ENCODE peak calls at places on chromosomes 11 and 22, in ten cellular contexts. J, W, Z, A, G, K, P, X, N and E are unnamed samples.

GRCh38 chr11:65180877-65181568 is 705 bp upstream of the CAPN1 start:
- DNase-seq in J (peak; percentile 92), W (peak; percentile 90), Z (peak; percentile 72), A (peak; percentile 85), G (peak; percentile 60), K (peak; percentile 73), P (peak; percentile 66), X (peak; percentile 76), N (peak; percentile 95), E (no peak)

GRCh38 chr11:6646631-6647281 is 8.9 kb downstream of the DCHS1 start:
- DNase-seq in J (no peak), W (no peak), Z (peak; percentile 54), A (no peak), G (peak; percentile 60), K (no peak), P (peak; percentile 58), X (no peak), N (no peak), E (no peak)

GRCh38 chr11:88246680-88247079 is 71.4 kb upstream of the RAB38 start:
- DNase-seq in J (no peak), W (no peak), Z (peak; percentile 92), A (no peak), G (no peak), K (no peak), P (no peak), X (no peak), N (no peak), E (peak; percentile 76)

GRCh38 chr11:17649696-17650600 is 69.4 kb upstream of the MYOD1 start:
- DNase-seq in J (peak; percentile 61), W (no peak), Z (no peak), A (no peak), G (no peak), K (no peak), P (no peak), X (no peak), N (no peak), E (no peak)

GRCh38 chr11:44774131-44774530 is 47.4 kb downstream of the TSPAN18 start:
- DNase-seq in J (peak; percentile 89), W (peak; percentile 33), Z (no peak), A (no peak), G (peak; percentile 85), K (no peak), P (no peak), X (no peak), N (no peak), E (no peak)

GRCh38 chr22:43964314-43964857 is 9.1 kb downstream of the SAMM50 start:
- DNase-seq in J (no peak), W (no peak), Z (no peak), A (no peak), G (no peak), K (no peak), P (no peak), X (no peak), N (no peak), E (no peak)

GRCh38 chr11:96091476-96091875 is 167.6 kb upstream of the MTMR2 start:
- DNase-seq in J (no peak), W (no peak), Z (no peak), A (no peak), G (no peak), K (no peak), P (no peak), X (no peak), N (no peak), E (no peak)

GRCh38 chr22:29334696-29335344 is 19.3 kb upstream of the RASL10A start:
- DNase-seq in J (no peak), W (no peak), Z (no peak), A (peak; percentile 59), G (no peak), K (no peak), P (no peak), X (no peak), N (no peak), E (no peak)

GRCh38 chr11:94184861-94185260 is 56.2 kb downstream of the PANX1 start:
- DNase-seq in J (no peak), W (no peak), Z (no peak), A (no peak), G (no peak), K (no peak), P (no peak), X (no peak), N (no peak), E (no peak)

GRCh38 chr11:94186342-94187203 is 57.9 kb downstream of the PANX1 start:
- DNase-seq in J (no peak), W (no peak), Z (no peak), A (no peak), G (no peak), K (no peak), P (no peak), X (no peak), N (no peak), E (no peak)

GRCh38 chr11:94184362-94184761 is 55.7 kb downstream of the PANX1 start:
- DNase-seq in J (no peak), W (no peak), Z (no peak), A (no peak), G (no peak), K (no peak), P (no peak), X (no peak), N (no peak), E (no peak)

GRCh38 chr11:94183886-94184264 is 55.2 kb downstream of the PANX1 start:
- DNase-seq in J (no peak), W (peak; percentile 63), Z (peak; percentile 76), A (no peak), G (peak; percentile 64), K (peak; percentile 82), P (no peak), X (peak; percentile 30), N (peak; percentile 73), E (no peak)

GRCh38 chr11:94185387-94186084 is 56.9 kb downstream of the PANX1 start:
- DNase-seq in J (no peak), W (no peak), Z (peak; percentile 42), A (no peak), G (no peak), K (no peak), P (no peak), X (no peak), N (no peak), E (peak; percentile 63)
- H3K4me3 ChIP-seq in J (no peak overlapping the region), W (no peak overlapping the region), Z (no peak overlapping the region), A (no peak overlapping the region), G (no peak overlapping the region), K (no peak overlapping the region), P (no peak overlapping the region), X (no peak overlapping the region), N (no peak overlapping the region), E (no peak overlapping the region)

DNA sequence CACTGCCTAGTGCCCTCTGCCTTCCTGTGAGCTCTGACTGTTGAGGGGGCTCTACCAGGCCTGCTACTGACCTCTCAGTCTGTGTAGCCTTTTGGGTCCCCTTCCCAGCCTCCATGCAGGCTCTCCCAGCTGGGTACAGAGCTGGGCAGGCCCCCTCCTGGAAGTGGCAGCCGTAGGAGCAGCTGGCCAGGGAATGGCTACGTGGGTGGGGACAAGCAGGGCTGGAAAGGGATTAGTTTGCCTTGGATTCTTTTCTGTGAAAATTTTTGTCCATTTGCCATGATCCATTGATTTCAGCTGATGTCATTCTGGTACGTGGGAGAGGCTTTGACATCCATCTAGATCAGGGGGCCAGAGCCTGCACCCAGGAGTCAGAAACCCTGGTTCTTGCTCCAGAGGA is 23.9 kb upstream of the NECTIN1 start:
- DNase-seq in J (no peak), W (no peak), Z (no peak), A (no peak), G (no peak), K (no peak), P (no peak), X (no peak), N (no peak), E (no peak)
- H3K4me3 ChIP-seq in J (no peak overlapping the region), W (no peak overlapping the region), Z (no peak overlapping the region), A (no peak overlapping the region), G (no peak overlapping the region), K (no peak overlapping the region), P (no peak overlapping the region), X (no peak overlapping the region), N (no peak overlapping the region), E (no peak overlapping the region)

DNA sequence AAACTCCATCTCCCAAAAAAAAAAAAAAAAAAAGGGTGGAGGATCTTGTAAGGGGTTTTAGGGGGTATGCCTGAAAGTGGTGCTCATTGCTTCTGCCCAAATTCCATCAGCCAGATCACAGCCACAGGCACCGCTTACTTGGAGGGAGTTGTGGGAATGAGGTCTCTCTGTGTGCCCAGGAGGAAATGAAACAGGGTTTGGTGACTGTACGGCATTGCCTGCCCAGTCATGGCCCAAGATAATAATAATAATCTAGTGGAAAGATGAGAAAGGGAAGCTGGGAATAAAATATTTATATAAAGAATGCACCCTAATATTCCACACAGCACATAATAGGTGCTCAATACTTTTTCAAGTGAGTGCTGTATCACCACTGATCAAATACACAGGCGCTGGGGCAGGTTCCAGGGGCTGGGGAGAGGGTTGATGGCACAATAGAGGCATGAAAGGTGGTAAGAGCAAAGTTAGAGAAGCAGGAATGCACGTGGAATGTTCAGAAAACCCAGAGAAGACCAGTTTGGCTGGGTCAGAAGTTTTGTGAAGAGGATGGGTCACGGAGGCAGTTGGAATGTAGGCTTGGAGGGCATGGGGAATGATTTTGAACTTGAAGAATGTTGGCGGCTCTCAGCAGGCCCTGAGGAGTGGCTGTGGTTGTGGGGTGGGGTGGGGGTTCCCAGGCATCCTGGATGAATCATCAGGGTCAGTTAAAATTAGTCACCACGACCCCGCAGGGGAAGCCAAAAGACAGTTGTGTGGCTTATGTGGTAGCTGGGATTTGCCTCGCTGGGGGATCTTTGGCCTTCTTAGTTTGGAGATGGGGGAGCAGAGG is 12.5 kb upstream of the MB start:
- DNase-seq in J (peak; percentile 93), W (peak; percentile 37), Z (peak; percentile 98), A (peak; percentile 86), G (no peak), K (peak; percentile 38), P (peak; percentile 62), X (peak; percentile 84), N (no peak), E (peak; percentile 93)
- H3K4me3 ChIP-seq in J (no peak overlapping the region), W (no peak overlapping the region), Z (no peak overlapping the region), A (no peak overlapping the region), G (no peak overlapping the region), K (no peak overlapping the region), P (no peak overlapping the region), X (no peak overlapping the region), N (no peak overlapping the region), E (no peak overlapping the region)

GRCh38 chr11:26073646-26074045 is 258.3 kb upstream of the ANO3 start:
- DNase-seq in J (no peak), W (no peak), Z (no peak), A (no peak), G (no peak), K (no peak), P (no peak), X (no peak), N (no peak), E (no peak)

GRCh38 chr11:26078217-26078821 is 253.6 kb upstream of the ANO3 start:
- DNase-seq in J (no peak), W (no peak), Z (no peak), A (no peak), G (no peak), K (no peak), P (no peak), X (no peak), N (no peak), E (no peak)

GRCh38 chr11:26076591-26076990 is 255.3 kb upstream of the ANO3 start:
- DNase-seq in J (no peak), W (no peak), Z (no peak), A (no peak), G (no peak), K (no peak), P (no peak), X (no peak), N (no peak), E (no peak)

GRCh38 chr11:26070981-26071380 is 260.9 kb upstream of the ANO3 start:
- DNase-seq in J (no peak), W (no peak), Z (no peak), A (no peak), G (no peak), K (no peak), P (no peak), X (no peak), N (no peak), E (no peak)

GRCh38 chr11:26072612-26073011 is 259.3 kb upstream of the ANO3 start:
- DNase-seq in J (no peak), W (no peak), Z (no peak), A (no peak), G (no peak), K (no peak), P (no peak), X (no peak), N (no peak), E (no peak)
- H3K4me3 ChIP-seq in J (no peak overlapping the region), W (no peak overlapping the region), Z (no peak overlapping the region), A (no peak overlapping the region), G (no peak overlapping the region), K (no peak overlapping the region), P (no peak overlapping the region), X (no peak overlapping the region), N (no peak overlapping the region), E (no peak overlapping the region)